ENCODE peak calls at places on chromosome 1, in eight cellular contexts. One of them, this sample, is unnamed.

GRCh38 chr1:202760589-202760988 is 47.6 kb downstream of the KDM5B start:
- DNase-seq in endodermal cell: no peak
- DNase-seq in DMS153: no peak
- DNase-seq in foreskin fibroblast: no peak
- DNase-seq in Calu3: no peak
- DNase-seq in heart left ventricle: no peak
- DNase-seq in substantia nigra: no peak
- DNase-seq in epithelial cell of prostate: no peak
- DNase-seq in this sample: no peak

GRCh38 chr1:198838022-198838342 is 199.1 kb downstream of the PTPRC start:
- DNase-seq in endodermal cell: no peak
- DNase-seq in DMS153: no peak
- DNase-seq in foreskin fibroblast: no peak
- DNase-seq in Calu3: no peak
- DNase-seq in heart left ventricle: no peak
- DNase-seq in substantia nigra: no peak
- DNase-seq in epithelial cell of prostate: no peak
- DNase-seq in this sample: no peak

GRCh38 chr1:70034403-70034802 is 171.0 kb downstream of the LRRC40 start:
- DNase-seq in endodermal cell: peak
- DNase-seq in DMS153: peak
- DNase-seq in foreskin fibroblast: peak
- DNase-seq in Calu3: peak
- DNase-seq in heart left ventricle: no peak
- DNase-seq in substantia nigra: no peak
- DNase-seq in epithelial cell of prostate: no peak
- DNase-seq in this sample: peak

GRCh38 chr1:220928725-220929297 is 49.6 kb downstream of the HLX start:
- DNase-seq in endodermal cell: no peak
- DNase-seq in DMS153: peak
- DNase-seq in foreskin fibroblast: peak
- DNase-seq in Calu3: no peak
- DNase-seq in heart left ventricle: no peak
- DNase-seq in substantia nigra: no peak
- DNase-seq in epithelial cell of prostate: no peak
- DNase-seq in this sample: no peak

GRCh38 chr1:39657923-39658485 is 13.9 kb downstream of the NT5C1A start:
- DNase-seq in endodermal cell: peak
- DNase-seq in DMS153: peak
- DNase-seq in foreskin fibroblast: peak
- DNase-seq in Calu3: peak
- DNase-seq in heart left ventricle: peak
- DNase-seq in substantia nigra: peak
- DNase-seq in epithelial cell of prostate: no peak
- DNase-seq in this sample: peak

GRCh38 chr1:16352842-16353535 is 709 bp upstream of the FBXO42 start:
- DNase-seq in endodermal cell: no peak
- DNase-seq in DMS153: no peak
- DNase-seq in foreskin fibroblast: no peak
- DNase-seq in Calu3: peak
- DNase-seq in heart left ventricle: no peak
- DNase-seq in substantia nigra: no peak
- DNase-seq in epithelial cell of prostate: no peak
- DNase-seq in this sample: no peak

GRCh38 chr1:204837440-204838084 is 33.1 kb upstream of the NFASC start:
- DNase-seq in endodermal cell: peak
- DNase-seq in DMS153: no peak
- DNase-seq in foreskin fibroblast: peak
- DNase-seq in Calu3: peak
- DNase-seq in heart left ventricle: no peak
- DNase-seq in substantia nigra: peak
- DNase-seq in epithelial cell of prostate: no peak
- DNase-seq in this sample: peak

GRCh38 chr1:234896477-234897364 is 231.9 kb downstream of the TOMM20 start:
- DNase-seq in endodermal cell: no peak
- DNase-seq in DMS153: no peak
- DNase-seq in foreskin fibroblast: no peak
- DNase-seq in Calu3: no peak
- DNase-seq in heart left ventricle: no peak
- DNase-seq in substantia nigra: no peak
- DNase-seq in epithelial cell of prostate: no peak
- DNase-seq in this sample: no peak

GRCh38 chr1:2206813-2207488 is 12.4 kb upstream of the FAAP20 start:
- DNase-seq in endodermal cell: no peak
- DNase-seq in DMS153: no peak
- DNase-seq in foreskin fibroblast: no peak
- DNase-seq in Calu3: no peak
- DNase-seq in heart left ventricle: no peak
- DNase-seq in substantia nigra: no peak
- DNase-seq in epithelial cell of prostate: no peak
- DNase-seq in this sample: no peak